ENCODE peak calls at places on chromosomes 1 and 21, in six cellular contexts. One of them, this sample, is unnamed.

GRCh38 chr1:221164029-221164428 is 284.8 kb downstream of the HLX start:
- DNase-seq in stimulated activated CD4-positive, alpha-beta T cell treated with anti-CD3 and anti-CD28 coated beads, Interleukin-1b, Interleukin-23, amount 100 ng/mL, for 4 hours: no peak
- DNase-seq in esophagus squamous epithelium: no peak
- DNase-seq in NCI-H1092 treated with DMSO at 0.1 percent for 48 hours: no peak
- DNase-seq in WTC11: no peak
- DNase-seq in AG09309: no peak
- DNase-seq in this sample: no peak

GRCh38 chr21:33198346-33199135 is 31.2 kb upstream of the IFNAR2 start:
- DNase-seq in WTC11: no peak
- DNase-seq in stimulated activated CD4-positive, alpha-beta T cell treated with anti-CD3 and anti-CD28 coated beads, Interleukin-1b, Interleukin-23, amount 100 ng/mL, for 4 hours: no peak
- DNase-seq in NCI-H1092 treated with DMSO at 0.1 percent for 48 hours: no peak
- DNase-seq in AG09309: no peak
- DNase-seq in esophagus squamous epithelium: no peak
- DNase-seq in this sample: no peak

GRCh38 chr21:43282358-43283120 is 113.7 kb downstream of the CRYAA start:
- DNase-seq in stimulated activated CD4-positive, alpha-beta T cell treated with anti-CD3 and anti-CD28 coated beads, Interleukin-1b, Interleukin-23, amount 100 ng/mL, for 4 hours: no peak
- DNase-seq in esophagus squamous epithelium: no peak
- DNase-seq in WTC11: no peak
- DNase-seq in AG09309: no peak
- DNase-seq in NCI-H1092 treated with DMSO at 0.1 percent for 48 hours: no peak
- DNase-seq in this sample: no peak

GRCh38 chr1:178262101-178262500 is 168.2 kb downstream of the RASAL2 start:
- DNase-seq in stimulated activated CD4-positive, alpha-beta T cell treated with anti-CD3 and anti-CD28 coated beads, Interleukin-1b, Interleukin-23, amount 100 ng/mL, for 4 hours: no peak
- DNase-seq in WTC11: no peak
- DNase-seq in esophagus squamous epithelium: no peak
- DNase-seq in NCI-H1092 treated with DMSO at 0.1 percent for 48 hours: no peak
- DNase-seq in AG09309: no peak
- DNase-seq in this sample: no peak

GRCh38 chr1:172132836-172133235 is 287.6 kb upstream of the C1orf105 start:
- DNase-seq in WTC11: no peak
- DNase-seq in stimulated activated CD4-positive, alpha-beta T cell treated with anti-CD3 and anti-CD28 coated beads, Interleukin-1b, Interleukin-23, amount 100 ng/mL, for 4 hours: no peak
- DNase-seq in NCI-H1092 treated with DMSO at 0.1 percent for 48 hours: no peak
- DNase-seq in AG09309: no peak
- DNase-seq in esophagus squamous epithelium: no peak
- DNase-seq in this sample: no peak

GRCh38 chr1:3523980-3524379 is 69.5 kb downstream of the ARHGEF16 start:
- DNase-seq in AG09309: no peak
- DNase-seq in esophagus squamous epithelium: no peak
- DNase-seq in NCI-H1092 treated with DMSO at 0.1 percent for 48 hours: no peak
- DNase-seq in stimulated activated CD4-positive, alpha-beta T cell treated with anti-CD3 and anti-CD28 coated beads, Interleukin-1b, Interleukin-23, amount 100 ng/mL, for 4 hours: no peak
- DNase-seq in WTC11: no peak
- DNase-seq in this sample: no peak

GRCh38 chr1:6343506-6344405 is 49.8 kb downstream of the ACOT7 start:
- DNase-seq in stimulated activated CD4-positive, alpha-beta T cell treated with anti-CD3 and anti-CD28 coated beads, Interleukin-1b, Interleukin-23, amount 100 ng/mL, for 4 hours: peak
- DNase-seq in NCI-H1092 treated with DMSO at 0.1 percent for 48 hours: peak
- DNase-seq in WTC11: peak
- DNase-seq in esophagus squamous epithelium: no peak
- DNase-seq in AG09309: peak
- DNase-seq in this sample: peak

GRCh38 chr1:21935393-21935804 is 1.7 kb downstream of the HSPG2 start:
- DNase-seq in esophagus squamous epithelium: no peak
- DNase-seq in AG09309: no peak
- DNase-seq in NCI-H1092 treated with DMSO at 0.1 percent for 48 hours: no peak
- DNase-seq in WTC11: no peak
- DNase-seq in stimulated activated CD4-positive, alpha-beta T cell treated with anti-CD3 and anti-CD28 coated beads, Interleukin-1b, Interleukin-23, amount 100 ng/mL, for 4 hours: no peak
- DNase-seq in this sample: peak

GRCh38 chr1:2611034-2611501 is 21.7 kb downstream of the MMEL1 start:
- DNase-seq in stimulated activated CD4-positive, alpha-beta T cell treated with anti-CD3 and anti-CD28 coated beads, Interleukin-1b, Interleukin-23, amount 100 ng/mL, for 4 hours: no peak
- DNase-seq in NCI-H1092 treated with DMSO at 0.1 percent for 48 hours: peak
- DNase-seq in esophagus squamous epithelium: no peak
- DNase-seq in WTC11: peak
- DNase-seq in AG09309: no peak
- DNase-seq in this sample: peak

GRCh38 chr1:43531906-43532584 is 1.4 kb downstream of the PTPRF start:
- DNase-seq in WTC11: peak
- DNase-seq in AG09309: no peak
- DNase-seq in NCI-H1092 treated with DMSO at 0.1 percent for 48 hours: no peak
- DNase-seq in esophagus squamous epithelium: no peak
- DNase-seq in stimulated activated CD4-positive, alpha-beta T cell treated with anti-CD3 and anti-CD28 coated beads, Interleukin-1b, Interleukin-23, amount 100 ng/mL, for 4 hours: no peak
- DNase-seq in this sample: peak

GRCh38 chr1:206812456-206812855 is 40.2 kb upstream of the IL10 start:
- DNase-seq in esophagus squamous epithelium: no peak
- DNase-seq in WTC11: no peak
- DNase-seq in stimulated activated CD4-positive, alpha-beta T cell treated with anti-CD3 and anti-CD28 coated beads, Interleukin-1b, Interleukin-23, amount 100 ng/mL, for 4 hours: no peak
- DNase-seq in NCI-H1092 treated with DMSO at 0.1 percent for 48 hours: no peak
- DNase-seq in AG09309: no peak
- DNase-seq in this sample: no peak

GRCh38 chr1:178055779-178056471 is 38.0 kb upstream of the RASAL2 start:
- DNase-seq in NCI-H1092 treated with DMSO at 0.1 percent for 48 hours: no peak
- DNase-seq in WTC11: no peak
- DNase-seq in stimulated activated CD4-positive, alpha-beta T cell treated with anti-CD3 and anti-CD28 coated beads, Interleukin-1b, Interleukin-23, amount 100 ng/mL, for 4 hours: no peak
- DNase-seq in AG09309: no peak
- DNase-seq in esophagus squamous epithelium: no peak
- DNase-seq in this sample: peak

GRCh38 chr1:212860713-212861581 is 2.9 kb downstream of the FLVCR1 start:
- DNase-seq in stimulated activated CD4-positive, alpha-beta T cell treated with anti-CD3 and anti-CD28 coated beads, Interleukin-1b, Interleukin-23, amount 100 ng/mL, for 4 hours: no peak
- DNase-seq in esophagus squamous epithelium: no peak
- DNase-seq in AG09309: no peak
- DNase-seq in WTC11: no peak
- DNase-seq in NCI-H1092 treated with DMSO at 0.1 percent for 48 hours: peak
- DNase-seq in this sample: peak

GRCh38 chr1:150971583-150972416 is 2.8 kb downstream of the CERS2 start:
- DNase-seq in AG09309: no peak
- DNase-seq in WTC11: peak
- DNase-seq in esophagus squamous epithelium: no peak
- DNase-seq in stimulated activated CD4-positive, alpha-beta T cell treated with anti-CD3 and anti-CD28 coated beads, Interleukin-1b, Interleukin-23, amount 100 ng/mL, for 4 hours: no peak
- DNase-seq in NCI-H1092 treated with DMSO at 0.1 percent for 48 hours: no peak
- DNase-seq in this sample: peak

GRCh38 chr1:117967472-117967871 is 37.9 kb downstream of the WDR3 start:
- DNase-seq in esophagus squamous epithelium: no peak
- DNase-seq in stimulated activated CD4-positive, alpha-beta T cell treated with anti-CD3 and anti-CD28 coated beads, Interleukin-1b, Interleukin-23, amount 100 ng/mL, for 4 hours: no peak
- DNase-seq in AG09309: peak
- DNase-seq in NCI-H1092 treated with DMSO at 0.1 percent for 48 hours: peak
- DNase-seq in WTC11: no peak
- DNase-seq in this sample: no peak

GRCh38 chr21:34835526-34835925 is 166.7 kb downstream of the CLIC6 start:
- DNase-seq in NCI-H1092 treated with DMSO at 0.1 percent for 48 hours: no peak
- DNase-seq in WTC11: no peak
- DNase-seq in stimulated activated CD4-positive, alpha-beta T cell treated with anti-CD3 and anti-CD28 coated beads, Interleukin-1b, Interleukin-23, amount 100 ng/mL, for 4 hours: no peak
- DNase-seq in esophagus squamous epithelium: no peak
- DNase-seq in AG09309: peak
- DNase-seq in this sample: peak

GRCh38 chr1:37636435-37636834 is 1.7 kb upstream of the RSPO1 start:
- DNase-seq in WTC11: no peak
- DNase-seq in AG09309: no peak
- DNase-seq in NCI-H1092 treated with DMSO at 0.1 percent for 48 hours: no peak
- DNase-seq in stimulated activated CD4-positive, alpha-beta T cell treated with anti-CD3 and anti-CD28 coated beads, Interleukin-1b, Interleukin-23, amount 100 ng/mL, for 4 hours: no peak
- DNase-seq in esophagus squamous epithelium: no peak
- DNase-seq in this sample: no peak

GRCh38 chr1:207868769-207869721 is 41.9 kb downstream of the CD34 start:
- DNase-seq in AG09309: no peak
- DNase-seq in esophagus squamous epithelium: no peak
- DNase-seq in WTC11: peak
- DNase-seq in stimulated activated CD4-positive, alpha-beta T cell treated with anti-CD3 and anti-CD28 coated beads, Interleukin-1b, Interleukin-23, amount 100 ng/mL, for 4 hours: peak
- DNase-seq in NCI-H1092 treated with DMSO at 0.1 percent for 48 hours: peak
- DNase-seq in this sample: peak

GRCh38 chr1:40768146-40768990 is 15.2 kb upstream of the KCNQ4 start:
- DNase-seq in WTC11: no peak
- DNase-seq in AG09309: no peak
- DNase-seq in stimulated activated CD4-positive, alpha-beta T cell treated with anti-CD3 and anti-CD28 coated beads, Interleukin-1b, Interleukin-23, amount 100 ng/mL, for 4 hours: no peak
- DNase-seq in NCI-H1092 treated with DMSO at 0.1 percent for 48 hours: no peak
- DNase-seq in esophagus squamous epithelium: no peak
- DNase-seq in this sample: no peak

GRCh38 chr1:16101618-16102017 is 28.2 kb upstream of the FAM131C start:
- DNase-seq in stimulated activated CD4-positive, alpha-beta T cell treated with anti-CD3 and anti-CD28 coated beads, Interleukin-1b, Interleukin-23, amount 100 ng/mL, for 4 hours: no peak
- DNase-seq in esophagus squamous epithelium: no peak
- DNase-seq in NCI-H1092 treated with DMSO at 0.1 percent for 48 hours: no peak
- DNase-seq in AG09309: no peak
- DNase-seq in WTC11: no peak
- DNase-seq in this sample: no peak

This sample was measured in endodermal cell.